ENCODE peak calls at places on chromosomes 13 and 19, in five cellular contexts. I is hepatocyte, Y is fibroblast of lung, E is neural progenitor cell, A is PC-9. O is an unnamed sample.
A peak's percentile ranks its signal among the peaks of the same experiment; 100 is the strongest.

GRCh38 chr13:112119192-112120030 is 52.5 kb downstream of the SOX1 start:
- DNase-seq in I (no peak), E (no peak), Y (no peak), A (no peak), O (no peak)

GRCh38 chr13:98978280-98978679 is 416 bp upstream of the DOCK9 start:
- DNase-seq in A (peak; percentile 95), E (no peak), I (no peak), Y (peak; percentile 72), O (no peak)

GRCh38 chr13:23447927-23448326 is 14.4 kb upstream of the SACS start:
- DNase-seq in I (no peak), Y (peak; percentile 96), A (no peak), E (no peak), O (no peak)

GRCh38 chr13:33799950-33800592 is 17.9 kb upstream of the RFC3 start:
- DNase-seq in E (peak; percentile 33), A (no peak), I (peak; percentile 44), Y (peak; percentile 77), O (peak; percentile 76)

GRCh38 chr19:15417699-15418098 is 1.1 kb downstream of the AKAP8L start:
- DNase-seq in Y (no peak), E (no peak), I (no peak), A (no peak), O (peak; percentile 5)

GRCh38 chr19:48290341-48290922 is 20.6 kb downstream of the ZNF114 start:
- DNase-seq in Y (peak; percentile 26), I (peak; percentile 64), E (peak; percentile 80), A (peak; percentile 53), O (no peak)

GRCh38 chr13:46801831-46802230 is 4.9 kb upstream of the ESD start:
- DNase-seq in A (no peak), Y (no peak), E (no peak), I (no peak), O (no peak)

GRCh38 chr13:111372651-111373425 is 52.4 kb downstream of the TEX29 start:
- DNase-seq in I (no peak), E (no peak), A (no peak), Y (no peak), O (peak; percentile 35)

GRCh38 chr13:113836917-113837553 is 26.8 kb downstream of the GAS6 start:
- DNase-seq in A (no peak), E (no peak), Y (peak; percentile 93), I (peak; percentile 64), O (no peak)

GRCh38 chr13:20370815-20371421 is 138.8 kb upstream of the GJB6 start:
- DNase-seq in A (peak; percentile 99), I (no peak), Y (no peak), E (no peak), O (no peak)

GRCh38 chr13:51937320-51938290 is 73.6 kb downstream of the ATP7B start:
- DNase-seq in E (no peak), I (no peak), A (no peak), Y (no peak), O (no peak)

GRCh38 chr13:35838356-35838755 is 292.8 kb downstream of the DCLK1 start:
- DNase-seq in I (no peak), E (no peak), Y (peak; percentile 4), A (no peak), O (no peak)

DNA sequence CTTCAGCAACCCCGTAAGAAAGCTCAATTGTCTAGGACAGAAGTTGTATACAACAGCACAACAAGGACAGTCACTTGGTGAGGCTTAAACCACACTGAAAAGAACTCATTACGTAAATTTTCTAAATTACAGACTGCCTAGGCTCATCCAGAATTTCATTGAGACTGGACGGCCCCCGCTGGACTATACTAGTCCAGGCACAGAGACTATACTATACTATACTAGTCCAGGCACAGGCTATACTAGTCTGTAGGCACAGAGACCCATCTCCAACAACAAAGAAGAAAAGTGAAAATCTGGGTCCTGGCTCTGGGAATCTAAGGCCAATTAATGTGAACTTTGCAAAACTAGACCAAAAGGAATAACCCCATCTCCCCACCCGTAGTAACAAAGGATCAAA is 700 bp downstream of the ZNF816 start:
- DNase-seq in A (no peak), E (peak; percentile 12), Y (no peak), I (no peak), O (peak; percentile 4)
- H2AFZ ChIP-seq in A (peak overlapping the region; percentile 93), E (peak overlapping the region; percentile 81), Y (peak overlapping the region; percentile 57), I (peak overlapping the region; percentile 72), O (peak overlapping the region; percentile 97)

GRCh38 chr13:26324294-26324693 is 70.4 kb downstream of the CDK8 start:
- DNase-seq in Y (no peak), E (no peak), A (no peak), I (no peak), O (no peak)
- H3K4me1 ChIP-seq in Y (no peaks in the 10 kb centered on the region), E (peaks cover 8% of the 10 kb centered on the region), A (peaks cover 3% of the 10 kb centered on the region), I (peaks cover 8% of the 10 kb centered on the region), O (no peaks in the 10 kb centered on the region)

GRCh38 chr19:35994868-35995654 is at the start of gene SDHAF1:
- DNase-seq in E (peak; percentile 96), I (peak; percentile 97), Y (peak; percentile 91), A (peak; percentile 86), O (peak; percentile 96)
- TF ChIP-seq CTCF in E (no peak), I (no peak), Y (no peak), A (no peak), O (peak; percentile 32)

GRCh38 chr19:2303209-2303798 is 4.7 kb downstream of the LINGO3 start:
- DNase-seq in E (no peak), I (no peak), A (no peak), Y (no peak), O (no peak)

GRCh38 chr19:2305424-2305823 is 2.5 kb downstream of the LINGO3 start:
- DNase-seq in E (peak; percentile 33), A (no peak), I (no peak), Y (no peak), O (no peak)

GRCh38 chr19:2300533-2300932 is 7.4 kb downstream of the LINGO3 start:
- DNase-seq in Y (no peak), I (no peak), E (no peak), A (no peak), O (no peak)

GRCh38 chr19:2305974-2306806 is 1.8 kb downstream of the LINGO3 start:
- DNase-seq in E (no peak), I (no peak), Y (no peak), A (no peak), O (no peak)

DNA sequence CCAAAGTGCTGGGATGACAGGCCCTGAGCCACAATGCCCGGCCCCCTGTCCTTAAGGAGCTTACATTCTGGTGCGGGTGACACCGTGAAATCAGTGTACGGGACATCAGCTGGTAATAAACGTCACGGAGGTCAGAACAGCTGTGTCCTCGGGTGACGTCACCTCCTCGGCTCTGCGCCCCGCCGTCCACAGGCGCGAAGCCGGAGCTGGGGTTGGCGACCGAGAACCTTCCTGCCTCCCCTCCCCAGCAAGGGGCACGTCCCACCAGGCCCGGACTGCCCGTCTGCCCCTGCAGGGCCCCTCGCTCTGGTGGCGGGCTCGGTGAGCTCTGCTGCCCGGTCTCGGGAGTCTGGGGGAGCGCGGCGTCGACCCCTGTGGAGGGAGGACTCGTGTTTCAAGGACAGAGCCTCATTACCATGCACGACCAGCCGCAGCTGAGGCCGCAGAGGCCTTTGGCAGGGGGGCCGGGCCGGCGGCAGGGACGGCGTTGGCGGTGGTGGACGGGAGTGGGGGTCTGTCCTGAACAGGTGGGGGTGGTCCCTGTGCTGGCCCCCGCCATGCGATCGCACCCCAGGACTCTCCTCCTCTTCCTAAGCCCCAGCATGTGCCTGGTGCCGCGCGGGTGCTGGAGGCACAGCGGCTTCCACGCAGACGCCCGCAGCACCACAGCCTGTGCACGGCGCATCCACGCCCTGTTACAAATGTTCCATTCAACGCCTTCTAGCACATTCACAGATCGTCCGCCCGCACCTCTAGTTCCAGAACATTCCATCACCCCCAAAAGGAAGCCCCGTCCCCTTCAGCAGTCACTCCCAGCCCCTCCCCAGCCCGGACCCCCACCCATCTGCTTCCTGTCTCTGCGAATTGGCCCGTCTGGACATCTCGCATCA is 5.4 kb downstream of the LINGO3 start:
- DNase-seq in I (peak; percentile 21), A (no peak), Y (peak; percentile 68), E (peak; percentile 82), O (no peak)
- H2AFZ ChIP-seq in I (no peak overlapping the region), A (no peak overlapping the region), Y (no peak overlapping the region), E (peak overlapping the region; percentile 77), O (no peak overlapping the region)

DNA sequence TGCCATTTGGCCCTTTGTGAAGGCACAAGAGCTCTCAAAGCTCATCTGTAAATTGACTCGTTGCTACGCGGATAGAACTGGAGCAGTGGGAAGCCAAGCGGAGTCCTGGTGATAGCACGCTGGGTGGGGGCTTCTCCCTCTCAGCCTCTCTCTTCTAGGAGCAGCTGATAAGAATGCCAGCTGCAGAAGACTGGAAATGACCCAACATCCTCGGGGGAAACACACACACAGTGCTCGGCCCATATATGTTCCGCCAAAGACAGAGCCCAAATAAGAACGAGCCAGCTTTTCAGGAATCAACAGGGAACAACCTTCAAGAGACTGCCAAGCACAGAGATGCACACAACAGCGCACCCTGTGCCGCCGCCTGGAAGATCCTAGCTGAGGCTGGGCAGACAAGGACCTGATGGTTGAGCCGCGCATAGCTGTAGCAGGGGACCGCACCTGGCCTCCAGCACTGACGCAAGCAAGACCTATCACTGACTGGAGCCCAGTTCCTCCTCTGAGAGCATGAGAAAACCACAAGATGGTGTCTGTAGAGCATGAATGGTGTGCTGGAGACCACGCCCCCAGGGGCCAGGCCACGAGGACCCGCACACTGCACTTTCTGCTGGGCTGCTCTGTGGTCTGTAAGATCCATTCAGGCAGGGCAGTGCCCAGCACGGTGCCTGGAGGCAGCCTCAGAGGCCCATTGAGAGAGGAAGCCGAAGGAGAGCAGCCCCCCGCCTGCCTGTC is 16.0 kb upstream of the SLC35E1 start:
- DNase-seq in A (no peak), Y (peak; percentile 13), I (no peak), E (no peak), O (peak; percentile 95)
- H3K4me1 ChIP-seq in A (peaks cover 22% of the 10 kb centered on the region), Y (peaks cover 10% of the 10 kb centered on the region), I (peaks cover 35% of the 10 kb centered on the region), E (peaks cover 35% of the 10 kb centered on the region), O (peaks cover 100% of the 10 kb centered on the region)

GRCh38 chr13:70424428-70424827 is 316.2 kb upstream of the KLHL1 start:
- DNase-seq in Y (no peak), I (no peak), E (peak; percentile 6), A (no peak), O (no peak)
- TF ChIP-seq CTCF in Y (no peak), I (no peak), E (no peak), A (no peak), O (no peak)

DNA sequence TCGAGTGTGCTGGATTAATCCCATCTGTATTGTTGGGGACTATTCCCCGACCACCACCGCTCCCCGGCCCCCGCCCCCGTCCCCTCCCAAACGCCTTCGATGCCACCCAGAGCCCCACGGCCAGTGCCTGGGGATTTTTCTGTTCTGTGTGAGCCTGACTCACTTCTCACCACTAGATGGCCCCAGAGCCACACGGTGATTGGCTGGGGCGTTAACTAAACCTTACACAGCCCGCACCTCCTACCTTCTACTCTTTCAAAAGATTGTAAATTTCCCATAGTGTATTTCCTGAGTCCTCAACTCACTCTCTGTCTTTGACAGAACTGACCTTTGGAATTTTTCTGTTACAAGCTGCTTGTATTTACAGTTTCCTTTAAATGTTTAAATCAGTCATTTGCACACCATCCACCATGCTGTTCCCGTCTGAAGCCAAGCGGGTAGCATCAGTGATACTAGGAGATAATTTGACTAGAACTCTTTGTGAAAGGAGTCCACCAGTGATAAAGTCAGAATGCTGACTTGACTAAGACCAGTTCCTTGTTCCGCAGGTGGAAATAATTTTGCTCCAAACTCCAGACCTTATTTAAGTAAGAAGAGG is 61.4 kb downstream of the RFX2 start:
- DNase-seq in I (peak; percentile 88), Y (peak; percentile 71), E (peak; percentile 89), A (peak; percentile 57), O (peak; percentile 77)
- H2AFZ ChIP-seq in I (no peak overlapping the region), Y (no peak overlapping the region), E (no peak overlapping the region), A (no peak overlapping the region), O (no peak overlapping the region)

GRCh38 chr19:49811328-49811727 is 1.8 kb downstream of the FUZ start:
- DNase-seq in A (no peak), I (no peak), E (no peak), Y (no peak), O (no peak)
- H3K4me1 ChIP-seq in A (peaks cover 15% of the 10 kb centered on the region), I (peaks cover 11% of the 10 kb centered on the region), E (peaks cover 19% of the 10 kb centered on the region), Y (peaks cover 8% of the 10 kb centered on the region), O (peaks cover 40% of the 10 kb centered on the region)

O was measured in OCI-LY7.